ENCODE peak calls at places on chromosomes 2 and 18, in five cellular contexts. G is cardiac muscle cell, M is fibroblast of mammary gland, W is NB4, C is mammary epithelial cell. R is an unnamed sample.

GRCh38 chr2:166433457-166433856 is 57.7 kb upstream of the SCN9A start:
- DNase-seq in M (no peak), W (no peak), G (no peak), C (no peak), R (no peak)

GRCh38 chr18:45169610-45170009 is 445.7 kb upstream of the SLC14A2 start:
- DNase-seq in G (peak; percentile 93), M (peak; percentile 99), W (peak; percentile 75), C (peak; percentile 87), R (peak; percentile 93)

GRCh38 chr18:35835838-35836237 is 136.6 kb upstream of the RMP24 start:
- DNase-seq in W (no peak), M (no peak), C (no peak), G (no peak), R (no peak)

GRCh38 chr2:217530399-217531100 is 472.2 kb downstream of the TNS1 start:
- DNase-seq in C (no peak), W (no peak), M (no peak), G (no peak), R (no peak)

GRCh38 chr18:63025251-63025710 is 294.3 kb downstream of the BCL2 start:
- DNase-seq in W (peak; percentile 40), G (peak; percentile 14), M (peak; percentile 10), C (peak; percentile 3), R (peak; percentile 56)

GRCh38 chr18:9714832-9715343 is 6.8 kb downstream of the RAB31 start:
- DNase-seq in M (no peak), C (no peak), W (no peak), G (no peak), R (no peak)

GRCh38 chr2:66428986-66429612 is 5.8 kb upstream of the MEIS1 start:
- DNase-seq in C (peak; percentile 41), M (peak; percentile 81), W (peak; percentile 69), G (peak; percentile 78), R (peak; percentile 71)

GRCh38 chr2:46122971-46123365 is 174.2 kb upstream of the EPAS1 start:
- DNase-seq in M (no peak), W (no peak), G (no peak), C (no peak), R (no peak)

GRCh38 chr2:86157009-86157556 is 38.2 kb downstream of the IMMT start:
- DNase-seq in G (no peak), W (no peak), M (no peak), C (no peak), R (no peak)

DNA sequence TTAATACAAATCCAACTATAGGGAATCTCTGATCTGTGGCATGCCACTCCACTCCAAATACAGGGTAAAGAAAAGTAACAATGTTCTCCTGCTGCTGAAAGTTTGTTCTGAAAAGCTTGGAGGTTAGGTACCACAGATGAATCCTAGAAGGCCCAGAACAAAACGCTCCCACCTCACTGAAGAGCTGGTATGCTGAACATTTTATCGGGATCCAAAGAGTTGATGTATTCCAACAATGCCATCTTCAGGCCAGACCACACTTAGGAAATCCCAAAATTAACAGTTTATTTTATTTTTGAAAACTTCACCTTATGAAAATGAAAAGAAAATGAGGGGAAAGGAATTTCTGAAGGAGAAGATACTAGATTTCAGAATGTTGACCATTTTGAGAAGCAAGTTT is 145.1 kb upstream of the CDH19 start:
- DNase-seq in M (no peak), C (no peak), W (no peak), G (peak; percentile 63), R (peak; percentile 30)
- TF ChIP-seq CTCF in M (no peak), C (peak; percentile 37), W (no peak), G (peak; percentile 33), R (no peak)

GRCh38 chr18:58097127-58097906 is 53.3 kb downstream of the NEDD4L start:
- DNase-seq in G (peak; percentile 14), C (no peak), M (no peak), W (no peak), R (no peak)
- TF ChIP-seq CTCF in G (no peak), C (no peak), M (no peak), W (no peak), R (no peak)

DNA sequence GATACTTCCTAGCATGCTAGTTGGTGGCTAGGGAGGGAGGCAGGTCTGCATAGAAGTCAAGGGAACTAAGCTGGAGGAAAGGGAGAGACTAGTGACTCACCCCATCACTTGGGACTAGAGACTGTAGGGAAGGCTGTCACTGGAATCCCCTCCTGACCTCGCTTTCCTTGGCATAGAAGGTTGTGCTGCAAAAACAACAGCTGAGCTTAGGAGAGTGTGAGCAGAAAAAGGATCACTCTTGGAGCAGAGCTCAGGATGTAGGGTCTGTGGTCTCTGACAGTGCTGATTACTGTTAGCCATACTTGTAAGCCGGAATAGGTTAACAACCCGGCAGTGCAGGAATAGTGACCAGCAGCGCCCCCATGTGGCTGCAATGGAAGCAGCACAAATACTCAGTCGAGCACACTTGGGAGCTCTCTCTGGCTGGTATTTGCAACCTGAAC is 66.9 kb upstream of the SMAD2 start:
- DNase-seq in M (peak; percentile 20), W (peak; percentile 67), C (no peak), G (peak; percentile 15), R (peak; percentile 28)
- TF ChIP-seq CTCF in M (peak; percentile 57), W (peak; percentile 68), C (peak; percentile 54), G (peak; percentile 46), R (peak; percentile 52)

GRCh38 chr2:216328347-216328746 is 43.9 kb downstream of the MARCHF4 start:
- DNase-seq in G (peak; percentile 61), W (no peak), M (peak; percentile 48), C (no peak), R (peak; percentile 55)
- TF ChIP-seq CTCF in G (peak; percentile 65), W (peak; percentile 26), M (peak; percentile 62), C (peak; percentile 48), R (peak; percentile 12)

DNA sequence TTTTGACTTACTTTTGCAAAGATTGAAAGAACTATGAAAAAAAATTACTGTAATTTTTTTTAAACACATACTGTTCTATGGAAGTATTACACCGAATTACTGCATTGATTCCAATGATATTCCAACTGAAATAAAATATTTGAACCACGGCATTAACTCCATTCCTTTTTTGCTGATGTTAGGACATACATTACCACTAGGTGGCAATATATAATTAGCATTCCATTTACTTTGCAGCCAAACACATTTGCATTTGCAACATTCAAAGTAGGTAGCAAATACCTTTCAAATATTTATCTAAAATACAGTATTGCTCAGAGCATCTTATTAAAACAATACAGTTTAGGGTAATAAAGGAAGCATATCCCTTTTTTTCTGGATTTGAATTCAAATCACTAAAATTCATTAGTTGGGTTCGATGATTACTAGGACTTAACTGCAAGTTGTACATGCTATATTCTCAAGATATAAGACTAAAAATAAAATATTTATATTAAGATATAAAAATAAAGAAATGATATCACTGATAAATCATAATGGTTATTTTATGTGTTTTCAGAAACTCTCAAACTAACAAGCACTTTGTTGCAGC is 31.3 kb downstream of the LANCL1 start:
- DNase-seq in C (peak; percentile 8), M (peak; percentile 34), G (peak; percentile 37), W (peak; percentile 45), R (peak; percentile 28)
- TF ChIP-seq CTCF in C (peak; percentile 65), M (peak; percentile 69), G (peak; percentile 66), W (peak; percentile 39), R (peak; percentile 67)

DNA sequence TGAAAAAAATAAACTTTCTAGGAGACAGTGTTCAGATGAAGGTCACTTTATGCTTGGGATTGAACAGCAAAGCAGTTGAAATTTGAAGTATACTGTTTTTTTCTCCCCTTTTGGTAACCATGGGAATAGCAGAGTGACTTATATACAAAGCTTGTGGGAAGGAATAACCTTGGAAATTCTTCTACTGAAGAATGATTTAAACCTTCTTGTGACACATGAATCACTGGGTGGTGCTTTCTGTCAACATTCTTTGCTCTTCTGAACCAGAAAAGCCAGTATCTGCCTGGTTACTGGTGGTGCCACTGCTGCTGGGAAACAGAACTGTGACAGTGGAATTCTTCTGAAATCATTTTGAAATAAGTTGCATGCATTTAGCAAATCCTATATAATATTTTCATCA is 39.4 kb upstream of the RND3 start:
- DNase-seq in G (peak; percentile 85), M (peak; percentile 92), C (peak; percentile 95), W (no peak), R (peak; percentile 62)
- TF ChIP-seq CTCF in G (no peak), M (no peak), C (no peak), W (no peak), R (no peak)

R was measured in MCF 10A.